ENCODE peak calls at places on chromosomes 2 and 18, in four cellular contexts. One of them, this sample, is unnamed.

GRCh38 chr2:152847067-152847466 is 128.6 kb downstream of the ARL6IP6 start:
- DNase-seq in fibroblast of pulmonary artery: peak
- DNase-seq in uterus: peak
- DNase-seq in substantia nigra: no peak
- DNase-seq in this sample: peak

GRCh38 chr2:70391988-70392387 is 90.1 kb upstream of the FAM136A start:
- DNase-seq in uterus: no peak
- DNase-seq in fibroblast of pulmonary artery: no peak
- DNase-seq in substantia nigra: no peak
- DNase-seq in this sample: no peak

GRCh38 chr2:37324786-37325624 is at the start of gene PRKD3:
- DNase-seq in fibroblast of pulmonary artery: peak
- DNase-seq in uterus: peak
- DNase-seq in substantia nigra: no peak
- DNase-seq in this sample: peak

GRCh38 chr18:37403100-37403781 is 162.4 kb downstream of the CELF4 start:
- DNase-seq in substantia nigra: no peak
- DNase-seq in uterus: no peak
- DNase-seq in fibroblast of pulmonary artery: peak
- DNase-seq in this sample: peak

GRCh38 chr2:191892391-191892790 is 45.5 kb upstream of the CAVIN2 start:
- DNase-seq in uterus: no peak
- DNase-seq in substantia nigra: no peak
- DNase-seq in fibroblast of pulmonary artery: peak
- DNase-seq in this sample: peak

GRCh38 chr18:9742588-9743131 is 34.6 kb downstream of the RAB31 start:
- DNase-seq in substantia nigra: peak
- DNase-seq in uterus: no peak
- DNase-seq in fibroblast of pulmonary artery: peak
- DNase-seq in this sample: peak

GRCh38 chr2:175823291-175824073 is 178.6 kb downstream of the LNPK start:
- DNase-seq in uterus: no peak
- DNase-seq in fibroblast of pulmonary artery: no peak
- DNase-seq in substantia nigra: no peak
- DNase-seq in this sample: peak

GRCh38 chr2:190781604-190782198 is 98.9 kb upstream of the GLS start:
- DNase-seq in fibroblast of pulmonary artery: peak
- DNase-seq in uterus: peak
- DNase-seq in substantia nigra: no peak
- DNase-seq in this sample: peak

GRCh38 chr2:200042102-200042735 is 86.8 kb downstream of the MAIP1 start:
- DNase-seq in substantia nigra: no peak
- DNase-seq in uterus: no peak
- DNase-seq in fibroblast of pulmonary artery: peak
- DNase-seq in this sample: peak

GRCh38 chr2:43142921-43143438 is 83.4 kb downstream of the ZFP36L2 start:
- DNase-seq in fibroblast of pulmonary artery: peak
- DNase-seq in substantia nigra: no peak
- DNase-seq in uterus: no peak
- DNase-seq in this sample: peak

GRCh38 chr18:51391731-51392130 is 194.2 kb upstream of the MEX3C start:
- DNase-seq in fibroblast of pulmonary artery: no peak
- DNase-seq in uterus: no peak
- DNase-seq in substantia nigra: peak
- DNase-seq in this sample: no peak

GRCh38 chr18:8423051-8423558 is 186.1 kb upstream of the RAB12 start:
- DNase-seq in substantia nigra: no peak
- DNase-seq in fibroblast of pulmonary artery: peak
- DNase-seq in uterus: no peak
- DNase-seq in this sample: peak

GRCh38 chr18:31245820-31246219 is 72.1 kb upstream of the DSG1 start:
- DNase-seq in fibroblast of pulmonary artery: no peak
- DNase-seq in uterus: no peak
- DNase-seq in substantia nigra: no peak
- DNase-seq in this sample: no peak

GRCh38 chr2:182224669-182225068 is 202.2 kb downstream of the PDE1A start:
- DNase-seq in uterus: no peak
- DNase-seq in fibroblast of pulmonary artery: no peak
- DNase-seq in substantia nigra: no peak
- DNase-seq in this sample: no peak

GRCh38 chr2:188776634-188777033 is 197.5 kb upstream of the COL3A1 start:
- DNase-seq in uterus: no peak
- DNase-seq in fibroblast of pulmonary artery: peak
- DNase-seq in substantia nigra: no peak
- DNase-seq in this sample: peak

GRCh38 chr2:34012728-34013302 is 413.7 kb upstream of the FAM98A start:
- DNase-seq in uterus: peak
- DNase-seq in fibroblast of pulmonary artery: peak
- DNase-seq in substantia nigra: peak
- DNase-seq in this sample: peak

GRCh38 chr2:129802290-129802689 is 177.2 kb upstream of the RAB6C start:
- DNase-seq in fibroblast of pulmonary artery: no peak
- DNase-seq in substantia nigra: no peak
- DNase-seq in uterus: no peak
- DNase-seq in this sample: no peak

GRCh38 chr2:195532255-195532627 is 124.8 kb upstream of the SLC39A10 start:
- DNase-seq in substantia nigra: no peak
- DNase-seq in uterus: no peak
- DNase-seq in fibroblast of pulmonary artery: peak
- DNase-seq in this sample: no peak

GRCh38 chr2:207317358-207317984 is 151.7 kb upstream of the KLF7 start:
- DNase-seq in uterus: no peak
- DNase-seq in substantia nigra: no peak
- DNase-seq in fibroblast of pulmonary artery: peak
- DNase-seq in this sample: peak

GRCh38 chr2:15561574-15562344 is 625 bp upstream of the NBAS start:
- DNase-seq in uterus: peak
- DNase-seq in fibroblast of pulmonary artery: peak
- DNase-seq in substantia nigra: peak
- DNase-seq in this sample: peak

GRCh38 chr2:63872571-63873328 is 31.1 kb downstream of the UGP2 start:
- DNase-seq in substantia nigra: no peak
- DNase-seq in fibroblast of pulmonary artery: no peak
- DNase-seq in uterus: no peak
- DNase-seq in this sample: no peak

GRCh38 chr2:201860541-201861154 is 54.3 kb downstream of the CDK15 start:
- DNase-seq in uterus: peak
- DNase-seq in fibroblast of pulmonary artery: peak
- DNase-seq in substantia nigra: peak
- DNase-seq in this sample: peak

GRCh38 chr2:227180286-227180685 is 15.9 kb downstream of the COL4A3 start:
- DNase-seq in substantia nigra: peak
- DNase-seq in uterus: no peak
- DNase-seq in fibroblast of pulmonary artery: no peak
- DNase-seq in this sample: no peak

GRCh38 chr18:48064978-48065600 is 134.6 kb upstream of the SMAD2 start:
- DNase-seq in fibroblast of pulmonary artery: no peak
- DNase-seq in uterus: no peak
- DNase-seq in substantia nigra: no peak
- DNase-seq in this sample: no peak

GRCh38 chr2:220440731-220441130 is 813.3 kb downstream of the SLC4A3 start:
- DNase-seq in fibroblast of pulmonary artery: no peak
- DNase-seq in uterus: no peak
- DNase-seq in substantia nigra: no peak
- DNase-seq in this sample: no peak

GRCh38 chr2:223779877-223780276 is 57.5 kb downstream of the AP1S3 start:
- DNase-seq in fibroblast of pulmonary artery: peak
- DNase-seq in substantia nigra: no peak
- DNase-seq in uterus: no peak
- DNase-seq in this sample: peak

GRCh38 chr2:77807531-77808215 is 285.5 kb upstream of the LRRTM4 start:
- DNase-seq in fibroblast of pulmonary artery: no peak
- DNase-seq in uterus: no peak
- DNase-seq in substantia nigra: no peak
- DNase-seq in this sample: no peak

GRCh38 chr2:179428659-179429058 is 164.0 kb upstream of the SESTD1 start:
- DNase-seq in fibroblast of pulmonary artery: peak
- DNase-seq in uterus: no peak
- DNase-seq in substantia nigra: no peak
- DNase-seq in this sample: no peak

GRCh38 chr2:98623657-98624056 is 15.3 kb downstream of the UNC50 start:
- DNase-seq in substantia nigra: no peak
- DNase-seq in fibroblast of pulmonary artery: peak
- DNase-seq in uterus: no peak
- DNase-seq in this sample: peak

GRCh38 chr18:8413189-8413588 is 196.0 kb upstream of the RAB12 start:
- DNase-seq in substantia nigra: no peak
- DNase-seq in fibroblast of pulmonary artery: no peak
- DNase-seq in uterus: no peak
- DNase-seq in this sample: no peak

GRCh38 chr2:234463626-234464290 is 33.1 kb downstream of the ARL4C start:
- DNase-seq in uterus: no peak
- DNase-seq in fibroblast of pulmonary artery: no peak
- DNase-seq in substantia nigra: no peak
- DNase-seq in this sample: no peak

GRCh38 chr2:127558911-127559310 is 23.4 kb downstream of the MYO7B start:
- DNase-seq in substantia nigra: no peak
- DNase-seq in uterus: no peak
- DNase-seq in fibroblast of pulmonary artery: no peak
- DNase-seq in this sample: no peak

GRCh38 chr2:46050489-46050888 is 246.7 kb upstream of the EPAS1 start:
- DNase-seq in uterus: no peak
- DNase-seq in fibroblast of pulmonary artery: no peak
- DNase-seq in substantia nigra: no peak
- DNase-seq in this sample: no peak